ENCODE peak calls at places on chromosome 21, in five cellular contexts. W is nucleus accumbens; Z is cardiac muscle cell; L is ovary; D is effector memory CD4-positive, alpha-beta T cell. I is an unnamed sample.

GRCh38 chr21:14617040-14617393 is 70.9 kb upstream of the SAMSN1 start:
- DNase-seq in W (no peak), Z (no peak), L (no peak), D (no peak), I (no peak)

GRCh38 chr21:27636671-27637070 is 669.8 kb upstream of the ADAMTS5 start:
- DNase-seq in W (no peak), Z (no peak), L (no peak), D (no peak), I (no peak)

GRCh38 chr21:33266784-33267135 is 593 bp downstream of the IL10RB start:
- DNase-seq in W (no peak), Z (no peak), L (no peak), D (peak), I (no peak)

GRCh38 chr21:46264690-46265144 is 20.7 kb downstream of the MCM3AP start:
- DNase-seq in W (no peak), Z (no peak), L (no peak), D (no peak), I (no peak)

GRCh38 chr21:20729376-20729775 is 268.8 kb upstream of the NCAM2 start:
- DNase-seq in W (no peak), Z (no peak), L (no peak), D (no peak), I (no peak)

GRCh38 chr21:35136586-35137254 is 87.6 kb upstream of the RUNX1 start:
- DNase-seq in W (no peak), Z (no peak), L (no peak), D (no peak), I (no peak)

GRCh38 chr21:28554660-28555475 is 437.8 kb downstream of the LTN1 start:
- DNase-seq in W (no peak), Z (no peak), L (no peak), D (no peak), I (no peak)

GRCh38 chr21:45537746-45538291 is 4.4 kb downstream of the SLC19A1 start:
- DNase-seq in W (no peak), Z (no peak), L (no peak), D (no peak), I (no peak)

GRCh38 chr21:29102791-29103257 is 27.6 kb upstream of the MAP3K7CL start:
- DNase-seq in W (no peak), Z (no peak), L (no peak), D (no peak), I (no peak)

GRCh38 chr21:35503646-35504045 is 454.5 kb upstream of the RUNX1 start:
- DNase-seq in W (no peak), Z (no peak), L (no peak), D (no peak), I (no peak)

GRCh38 chr21:43195131-43196021 is 26.6 kb downstream of the CRYAA start:
- DNase-seq in W (no peak), Z (no peak), L (peak), D (no peak), I (no peak)

GRCh38 chr21:32560896-32561295 is 24.4 kb downstream of the TCP10L start:
- DNase-seq in W (no peak), Z (no peak), L (no peak), D (no peak), I (no peak)

GRCh38 chr21:37765501-37765900 is 150.8 kb downstream of the KCNJ6 start:
- DNase-seq in W (no peak), Z (no peak), L (no peak), D (no peak), I (no peak)

GRCh38 chr21:31644648-31645047 is 14.8 kb upstream of the SOD1 start:
- DNase-seq in W (no peak), Z (no peak), L (no peak), D (no peak), I (no peak)

GRCh38 chr21:44713130-44713529 is 1.8 kb upstream of the TSPEAR start:
- DNase-seq in W (no peak), Z (no peak), L (peak), D (no peak), I (no peak)

GRCh38 chr21:41571938-41572510 is 64.1 kb upstream of the TMPRSS2 start:
- DNase-seq in W (no peak), Z (no peak), L (no peak), D (no peak), I (no peak)

GRCh38 chr21:28793043-28793442 is 199.6 kb downstream of the LTN1 start:
- DNase-seq in W (no peak), Z (peak), L (no peak), D (no peak), I (no peak)

GRCh38 chr21:16377857-16378256 is 648.1 kb downstream of the USP25 start:
- DNase-seq in W (no peak), Z (no peak), L (no peak), D (no peak), I (no peak)

GRCh38 chr21:44261191-44261631 is 486 bp downstream of the DNMT3L start:
- DNase-seq in W (no peak), Z (no peak), L (no peak), D (no peak), I (no peak)